ENCODE peak calls at places on chromosomes 12 and 14, in five cellular contexts. One of them, this sample, is unnamed.

GRCh38 chr12:57476993-57477709 is 2.5 kb downstream of the ARHGAP9 start:
- DNase-seq in effector memory CD4-positive, alpha-beta T cell: no peak
- DNase-seq in ovary: no peak
- DNase-seq in mesendoderm: no peak
- DNase-seq in body of pancreas: no peak
- DNase-seq in this sample: no peak

GRCh38 chr12:1629338-1630080 is 478 bp downstream of the WNT5B start:
- DNase-seq in ovary: peak; percentile 36
- DNase-seq in body of pancreas: no peak
- DNase-seq in mesendoderm: peak; percentile 84
- DNase-seq in effector memory CD4-positive, alpha-beta T cell: no peak
- DNase-seq in this sample: no peak

GRCh38 chr14:25150401-25150800 is 100.5 kb upstream of the STXBP6 start:
- DNase-seq in ovary: no peak
- DNase-seq in effector memory CD4-positive, alpha-beta T cell: no peak
- DNase-seq in mesendoderm: no peak
- DNase-seq in body of pancreas: no peak
- DNase-seq in this sample: no peak

GRCh38 chr12:28415755-28416154 is 225.5 kb downstream of the CCDC91 start:
- DNase-seq in effector memory CD4-positive, alpha-beta T cell: no peak
- DNase-seq in mesendoderm: peak; percentile 6
- DNase-seq in ovary: no peak
- DNase-seq in body of pancreas: no peak
- DNase-seq in this sample: no peak

GRCh38 chr12:115683240-115683765 is 594.2 kb downstream of the MED13L start:
- DNase-seq in mesendoderm: no peak
- DNase-seq in ovary: no peak
- DNase-seq in body of pancreas: no peak
- DNase-seq in effector memory CD4-positive, alpha-beta T cell: no peak
- DNase-seq in this sample: no peak

GRCh38 chr14:59215353-59215752 is 26.9 kb downstream of the DAAM1 start:
- DNase-seq in effector memory CD4-positive, alpha-beta T cell: no peak
- DNase-seq in ovary: peak; percentile 50
- DNase-seq in mesendoderm: no peak
- DNase-seq in body of pancreas: peak; percentile 82
- DNase-seq in this sample: no peak

GRCh38 chr12:123916729-123917128 is 55.9 kb downstream of the CCDC92 start:
- DNase-seq in mesendoderm: peak; percentile 34
- DNase-seq in ovary: no peak
- DNase-seq in effector memory CD4-positive, alpha-beta T cell: no peak
- DNase-seq in body of pancreas: no peak
- DNase-seq in this sample: no peak

GRCh38 chr14:39430762-39431415 is 1.3 kb downstream of the FBXO33 start:
- DNase-seq in body of pancreas: no peak
- DNase-seq in mesendoderm: no peak
- DNase-seq in effector memory CD4-positive, alpha-beta T cell: no peak
- DNase-seq in ovary: no peak
- DNase-seq in this sample: no peak

GRCh38 chr12:8844665-8845064 is 22.2 kb downstream of the A2ML1 start:
- DNase-seq in effector memory CD4-positive, alpha-beta T cell: no peak
- DNase-seq in mesendoderm: no peak
- DNase-seq in body of pancreas: peak; percentile 73
- DNase-seq in ovary: peak; percentile 91
- DNase-seq in this sample: peak; percentile 22

GRCh38 chr12:52059582-52060497 is 8.6 kb downstream of the NR4A1 start:
- DNase-seq in body of pancreas: no peak
- DNase-seq in ovary: peak; percentile 39
- DNase-seq in effector memory CD4-positive, alpha-beta T cell: no peak
- DNase-seq in mesendoderm: no peak
- DNase-seq in this sample: peak; percentile 27

GRCh38 chr12:10718279-10718821 is 4.8 kb downstream of the YBX3 start:
- DNase-seq in ovary: no peak
- DNase-seq in effector memory CD4-positive, alpha-beta T cell: no peak
- DNase-seq in body of pancreas: no peak
- DNase-seq in mesendoderm: peak; percentile 36
- DNase-seq in this sample: peak; percentile 68

GRCh38 chr12:10716277-10716676 is 6.8 kb downstream of the YBX3 start:
- DNase-seq in effector memory CD4-positive, alpha-beta T cell: no peak
- DNase-seq in mesendoderm: no peak
- DNase-seq in body of pancreas: no peak
- DNase-seq in ovary: no peak
- DNase-seq in this sample: no peak

GRCh38 chr12:10716704-10717315 is 6.3 kb downstream of the YBX3 start:
- DNase-seq in effector memory CD4-positive, alpha-beta T cell: no peak
- DNase-seq in ovary: peak; percentile 79
- DNase-seq in body of pancreas: peak; percentile 66
- DNase-seq in mesendoderm: peak; percentile 84
- DNase-seq in this sample: no peak

GRCh38 chr12:10715491-10715890 is 7.6 kb downstream of the YBX3 start:
- DNase-seq in ovary: no peak
- DNase-seq in body of pancreas: no peak
- DNase-seq in effector memory CD4-positive, alpha-beta T cell: no peak
- DNase-seq in mesendoderm: no peak
- DNase-seq in this sample: no peak

DNA sequence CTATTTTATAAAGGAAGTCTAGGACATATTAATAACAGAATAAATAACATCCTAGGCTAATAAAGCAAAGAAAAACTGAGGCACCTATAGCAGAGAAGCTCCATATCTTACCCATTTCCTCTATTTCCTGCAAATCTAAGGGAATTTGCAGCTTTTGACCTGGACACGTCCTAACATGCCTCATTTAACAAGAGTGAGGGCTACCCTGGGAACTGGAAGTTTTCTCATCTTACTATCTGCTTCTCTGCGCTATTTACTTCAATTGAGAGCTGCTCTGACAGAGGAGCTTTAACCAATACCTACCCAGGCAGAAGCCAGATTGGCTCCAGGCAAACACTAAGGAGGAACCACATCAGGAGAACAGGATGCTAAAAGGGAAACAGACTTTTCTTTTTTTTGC is 5.7 kb downstream of the YBX3 start:
- DNase-seq in ovary: no peak
- DNase-seq in body of pancreas: no peak
- DNase-seq in effector memory CD4-positive, alpha-beta T cell: no peak
- DNase-seq in mesendoderm: peak; percentile 38
- DNase-seq in this sample: no peak
- H3K4me3 ChIP-seq in ovary: no peak overlapping the region
- H3K4me3 ChIP-seq in body of pancreas: no peak overlapping the region
- H3K4me3 ChIP-seq in effector memory CD4-positive, alpha-beta T cell: no peak overlapping the region
- H3K4me3 ChIP-seq in mesendoderm: no peak overlapping the region
- H3K4me3 ChIP-seq in this sample: no peak overlapping the region

GRCh38 chr12:92444763-92445162 is 258.0 kb upstream of the PLEKHG7 start:
- DNase-seq in body of pancreas: peak; percentile 65
- DNase-seq in effector memory CD4-positive, alpha-beta T cell: no peak
- DNase-seq in mesendoderm: no peak
- DNase-seq in ovary: no peak
- DNase-seq in this sample: no peak

GRCh38 chr12:92442782-92443181 is 260.0 kb upstream of the PLEKHG7 start:
- DNase-seq in mesendoderm: no peak
- DNase-seq in ovary: no peak
- DNase-seq in body of pancreas: no peak
- DNase-seq in effector memory CD4-positive, alpha-beta T cell: no peak
- DNase-seq in this sample: no peak

GRCh38 chr12:92446082-92446460 is 256.7 kb upstream of the PLEKHG7 start:
- DNase-seq in mesendoderm: no peak
- DNase-seq in effector memory CD4-positive, alpha-beta T cell: no peak
- DNase-seq in ovary: no peak
- DNase-seq in body of pancreas: no peak
- DNase-seq in this sample: no peak

GRCh38 chr12:92440072-92440471 is 262.7 kb upstream of the PLEKHG7 start:
- DNase-seq in mesendoderm: no peak
- DNase-seq in effector memory CD4-positive, alpha-beta T cell: no peak
- DNase-seq in body of pancreas: no peak
- DNase-seq in ovary: no peak
- DNase-seq in this sample: no peak

GRCh38 chr12:92445253-92446081 is 257.3 kb upstream of the PLEKHG7 start:
- DNase-seq in effector memory CD4-positive, alpha-beta T cell: no peak
- DNase-seq in mesendoderm: no peak
- DNase-seq in ovary: no peak
- DNase-seq in body of pancreas: no peak
- DNase-seq in this sample: no peak
- H3K27ac ChIP-seq in effector memory CD4-positive, alpha-beta T cell: no peak overlapping the region
- H3K27ac ChIP-seq in mesendoderm: no peak overlapping the region
- H3K27ac ChIP-seq in ovary: no peak overlapping the region
- H3K27ac ChIP-seq in body of pancreas: peak overlapping the region; percentile 2
- H3K27ac ChIP-seq in this sample: no peak overlapping the region

DNA sequence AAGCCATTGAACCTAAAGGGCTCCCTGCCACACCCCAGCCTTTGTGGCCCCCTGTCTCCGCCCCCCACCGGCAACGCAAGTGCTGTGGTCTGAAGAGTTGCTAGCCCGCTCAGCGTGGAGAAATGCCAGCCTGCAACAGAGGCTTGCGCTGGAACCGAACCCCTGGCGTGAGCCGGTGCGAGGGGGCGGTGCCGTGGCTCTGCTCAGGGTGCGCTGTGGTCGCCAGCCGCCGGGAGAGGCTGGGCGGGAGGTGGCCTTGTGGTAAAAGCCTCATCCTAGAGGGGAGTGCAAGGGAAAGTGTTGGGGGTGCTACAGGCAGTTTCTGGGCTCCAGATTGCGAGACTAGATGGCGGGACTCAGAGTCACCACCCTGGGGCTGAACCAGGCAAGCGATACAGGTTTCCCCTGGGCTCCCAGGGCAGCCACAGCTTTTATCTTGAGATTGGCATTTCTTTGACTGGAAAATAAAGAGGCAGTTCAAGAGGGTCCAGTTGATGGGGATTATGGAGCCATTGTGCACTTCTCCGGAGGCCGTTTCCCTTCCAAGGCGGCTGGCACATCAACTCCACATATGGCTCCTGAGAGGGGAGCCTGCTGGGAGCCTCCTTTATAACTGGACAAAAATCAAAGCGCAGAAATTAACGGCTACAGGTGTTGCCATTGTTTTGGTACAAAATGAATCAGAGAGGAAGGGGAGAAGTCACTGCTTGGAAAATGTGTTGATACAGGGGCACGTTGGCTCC is 2.3 kb downstream of the PLXNC1 start:
- DNase-seq in mesendoderm: no peak
- DNase-seq in effector memory CD4-positive, alpha-beta T cell: peak; percentile 7
- DNase-seq in ovary: peak; percentile 55
- DNase-seq in body of pancreas: no peak
- DNase-seq in this sample: peak; percentile 23
- H3K4me3 ChIP-seq in mesendoderm: no peak overlapping the region
- H3K4me3 ChIP-seq in effector memory CD4-positive, alpha-beta T cell: peak overlapping the region; percentile 82
- H3K4me3 ChIP-seq in ovary: peak overlapping the region; percentile 60
- H3K4me3 ChIP-seq in body of pancreas: no peak overlapping the region
- H3K4me3 ChIP-seq in this sample: peak overlapping the region; percentile 72

GRCh38 chr12:48937170-48937569 is 11.9 kb upstream of the FKBP11 start:
- DNase-seq in mesendoderm: peak; percentile 65
- DNase-seq in effector memory CD4-positive, alpha-beta T cell: no peak
- DNase-seq in ovary: no peak
- DNase-seq in body of pancreas: no peak
- DNase-seq in this sample: no peak

GRCh38 chr12:48936379-48936979 is 11.2 kb upstream of the FKBP11 start:
- DNase-seq in mesendoderm: peak; percentile 85
- DNase-seq in body of pancreas: peak; percentile 75
- DNase-seq in ovary: peak; percentile 58
- DNase-seq in effector memory CD4-positive, alpha-beta T cell: peak; percentile 60
- DNase-seq in this sample: peak; percentile 83

GRCh38 chr12:48943221-48943620 is 14.1 kb downstream of the ARF3 start:
- DNase-seq in body of pancreas: no peak
- DNase-seq in effector memory CD4-positive, alpha-beta T cell: no peak
- DNase-seq in ovary: no peak
- DNase-seq in mesendoderm: no peak
- DNase-seq in this sample: no peak

GRCh38 chr12:48940181-48940580 is 14.9 kb upstream of the FKBP11 start:
- DNase-seq in mesendoderm: no peak
- DNase-seq in ovary: no peak
- DNase-seq in body of pancreas: peak; percentile 25
- DNase-seq in effector memory CD4-positive, alpha-beta T cell: no peak
- DNase-seq in this sample: no peak

GRCh38 chr12:48938805-48939204 is 13.5 kb upstream of the FKBP11 start:
- DNase-seq in ovary: no peak
- DNase-seq in effector memory CD4-positive, alpha-beta T cell: no peak
- DNase-seq in mesendoderm: no peak
- DNase-seq in body of pancreas: no peak
- DNase-seq in this sample: no peak
- H3K27ac ChIP-seq in ovary: no peak overlapping the region
- H3K27ac ChIP-seq in effector memory CD4-positive, alpha-beta T cell: no peak overlapping the region
- H3K27ac ChIP-seq in mesendoderm: no peak overlapping the region
- H3K27ac ChIP-seq in body of pancreas: no peak overlapping the region
- H3K27ac ChIP-seq in this sample: no peak overlapping the region

DNA sequence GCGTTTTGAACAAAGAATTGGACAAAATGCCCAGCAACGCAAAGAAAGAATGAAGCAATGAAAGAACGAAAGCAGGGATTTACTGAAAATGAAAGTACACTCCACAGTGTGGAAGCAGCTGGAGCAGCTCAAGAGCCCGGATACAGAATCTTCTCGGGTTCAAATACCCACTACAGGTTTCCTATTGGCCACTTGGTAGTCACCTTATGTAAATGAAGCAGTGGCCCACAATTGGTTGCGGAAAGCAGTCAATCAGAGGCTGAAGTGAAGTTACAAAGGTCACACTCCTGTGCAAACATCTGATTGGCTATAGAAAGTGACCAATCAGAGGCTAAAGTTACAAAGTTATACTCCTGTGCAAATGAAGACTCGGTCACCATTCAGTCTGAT is 15.0 kb upstream of the PPP1R13B start:
- DNase-seq in mesendoderm: peak; percentile 29
- DNase-seq in effector memory CD4-positive, alpha-beta T cell: no peak
- DNase-seq in body of pancreas: no peak
- DNase-seq in ovary: peak; percentile 42
- DNase-seq in this sample: no peak
- H3K4me3 ChIP-seq in mesendoderm: no peak overlapping the region
- H3K4me3 ChIP-seq in effector memory CD4-positive, alpha-beta T cell: no peak overlapping the region
- H3K4me3 ChIP-seq in body of pancreas: no peak overlapping the region
- H3K4me3 ChIP-seq in ovary: no peak overlapping the region
- H3K4me3 ChIP-seq in this sample: no peak overlapping the region

DNA sequence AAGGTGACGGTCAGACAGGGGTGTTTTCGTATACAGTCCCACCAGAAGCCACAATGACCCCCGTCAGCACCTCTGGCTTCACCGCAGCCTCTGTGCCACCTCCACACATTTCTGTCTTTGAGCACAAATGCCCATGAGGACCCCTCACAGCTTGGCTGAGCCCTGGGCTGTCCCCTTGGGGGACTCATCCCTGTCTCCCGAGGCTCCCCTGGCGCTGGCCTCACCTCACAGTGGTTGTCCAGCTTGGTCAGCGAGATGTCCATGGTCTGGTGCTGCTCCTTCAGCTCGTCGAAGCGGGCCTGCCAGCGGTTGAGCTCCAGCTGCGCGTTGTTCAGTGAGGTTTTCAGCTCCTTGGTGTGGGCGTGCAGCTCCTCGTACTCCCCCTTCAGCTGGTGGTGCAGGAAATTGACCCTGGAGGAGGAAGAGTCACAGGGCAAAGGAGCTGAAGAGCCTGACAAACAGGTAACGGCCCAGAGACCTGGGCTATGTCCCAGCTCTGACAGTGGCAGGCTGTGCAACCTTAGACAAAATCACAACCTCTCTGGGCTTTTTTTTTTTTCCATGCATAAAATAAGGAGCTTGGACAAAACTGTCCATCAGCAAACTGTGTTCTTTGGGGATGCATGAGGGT is 52.7 kb upstream of the GPR68 start:
- DNase-seq in mesendoderm: no peak
- DNase-seq in ovary: no peak
- DNase-seq in effector memory CD4-positive, alpha-beta T cell: no peak
- DNase-seq in body of pancreas: no peak
- DNase-seq in this sample: no peak
- H3K27ac ChIP-seq in mesendoderm: no peak overlapping the region
- H3K27ac ChIP-seq in ovary: no peak overlapping the region
- H3K27ac ChIP-seq in effector memory CD4-positive, alpha-beta T cell: no peak overlapping the region
- H3K27ac ChIP-seq in body of pancreas: no peak overlapping the region
- H3K27ac ChIP-seq in this sample: no peak overlapping the region

GRCh38 chr12:104171785-104172563 is 34.0 kb upstream of the NFYB start:
- DNase-seq in effector memory CD4-positive, alpha-beta T cell: no peak
- DNase-seq in mesendoderm: no peak
- DNase-seq in body of pancreas: no peak
- DNase-seq in ovary: no peak
- DNase-seq in this sample: peak; percentile 28
- H3K4me3 ChIP-seq in effector memory CD4-positive, alpha-beta T cell: no peak overlapping the region
- H3K4me3 ChIP-seq in mesendoderm: no peak overlapping the region
- H3K4me3 ChIP-seq in body of pancreas: no peak overlapping the region
- H3K4me3 ChIP-seq in ovary: no peak overlapping the region
- H3K4me3 ChIP-seq in this sample: no peak overlapping the region